ENCODE peak calls at places on chromosome 22, in seven cellular contexts. F is ovary; P is fibroblast of lung; C is CD4-positive, CD25-positive, alpha-beta regulatory T cell; O is CD8-positive, alpha-beta memory T cell; W is right lobe of liver; U is cardiac muscle cell. A is an unnamed sample. For H3K36me3, the result is how much of the 10 kb centered on the place peaks cover.

GRCh38 chr22:17095538-17095937 is 10.7 kb downstream of the IL17RA start:
- DNase-seq in U (peak), O (no peak), W (no peak), F (no peak), P (no peak), C (no peak), A (no peak)

GRCh38 chr22:19598054-19598855 is 74.0 kb upstream of the CLDN5 start:
- DNase-seq in F (no peak), O (no peak), W (peak), P (no peak), U (no peak), C (peak), A (no peak)

GRCh38 chr22:20455709-20456063 is 18.1 kb upstream of the SCARF2 start:
- DNase-seq in O (no peak), U (no peak), W (no peak), P (peak), C (no peak), F (no peak), A (no peak)

GRCh38 chr22:36612458-36612857 is 83.5 kb upstream of the EIF3D start:
- DNase-seq in C (no peak), U (no peak), P (peak), W (no peak), O (no peak), F (no peak), A (no peak)

GRCh38 chr22:20110359-20110985 is 5.4 kb upstream of the RANBP1 start:
- DNase-seq in C (no peak), F (no peak), P (no peak), O (no peak), W (no peak), U (no peak), A (no peak)

GRCh38 chr22:19168088-19168890 is 10.2 kb downstream of the SLC25A1 start:
- DNase-seq in U (no peak), O (no peak), P (no peak), W (peak), F (no peak), C (no peak), A (no peak)

GRCh38 chr22:50301581-50301991 is 5.9 kb downstream of the PLXNB2 start:
- DNase-seq in U (no peak), O (no peak), C (no peak), F (no peak), P (no peak), W (no peak), A (no peak)

GRCh38 chr22:37208401-37209139 is 3.7 kb downstream of the SSTR3 start:
- DNase-seq in P (no peak), W (no peak), F (no peak), C (no peak), U (no peak), O (no peak), A (no peak)

GRCh38 chr22:49993649-49994360 is 18.8 kb downstream of the IL17REL start:
- DNase-seq in W (peak), F (no peak), O (no peak), U (no peak), P (no peak), C (no peak), A (peak)

GRCh38 chr22:43378011-43378704 is 33.7 kb upstream of the MPPED1 start:
- DNase-seq in U (peak), W (peak), C (no peak), F (peak), P (peak), O (no peak), A (no peak)

GRCh38 chr22:49116021-49116420 is 711.7 kb downstream of the BRD1 start:
- DNase-seq in P (no peak), F (no peak), U (no peak), O (no peak), W (no peak), C (no peak), A (no peak)

GRCh38 chr22:16922076-16922475 is 85.9 kb downstream of the GAB4 start:
- DNase-seq in U (no peak), P (no peak), O (no peak), F (no peak), C (no peak), W (no peak), A (no peak)

GRCh38 chr22:17910561-17911311 is 113.6 kb downstream of the MICAL3 start:
- DNase-seq in P (peak), U (peak), O (no peak), F (peak), C (no peak), W (no peak), A (peak)

GRCh38 chr22:33337524-33337923 is 279.3 kb upstream of the SYN3 start:
- DNase-seq in C (no peak), P (no peak), F (no peak), O (no peak), U (no peak), W (peak), A (no peak)

GRCh38 chr22:17647996-17648395 is 9.4 kb downstream of the BCL2L13 start:
- DNase-seq in F (no peak), U (no peak), W (no peak), O (no peak), C (no peak), P (no peak), A (no peak)

GRCh38 chr22:19382240-19382639 is 49.3 kb downstream of the HIRA start:
- DNase-seq in P (no peak), F (no peak), C (no peak), U (no peak), O (no peak), W (no peak), A (no peak)

GRCh38 chr22:43053176-43053575 is 36.0 kb downstream of the TTLL1 start:
- DNase-seq in O (no peak), C (no peak), F (no peak), U (no peak), W (no peak), P (no peak), A (no peak)

GRCh38 chr22:26756675-26757293 is 99.4 kb downstream of the MIAT start:
- DNase-seq in U (peak), P (peak), F (peak), W (peak), O (peak), C (peak), A (peak)

GRCh38 chr22:40613025-40613424 is 23.5 kb downstream of the MRTFA start:
- DNase-seq in F (no peak), O (no peak), W (no peak), U (no peak), C (no peak), P (no peak), A (no peak)

GRCh38 chr22:28349114-28349513 is 330.5 kb downstream of the TTC28 start:
- DNase-seq in O (no peak), U (no peak), P (no peak), F (no peak), C (no peak), W (no peak), A (no peak)

GRCh38 chr22:28348613-28349012 is 331.0 kb downstream of the TTC28 start:
- DNase-seq in O (no peak), U (no peak), W (no peak), F (no peak), C (no peak), P (no peak), A (no peak)

GRCh38 chr22:28346308-28346707 is 333.3 kb downstream of the TTC28 start:
- DNase-seq in C (no peak), P (no peak), F (no peak), U (no peak), W (no peak), O (no peak), A (no peak)

DNA sequence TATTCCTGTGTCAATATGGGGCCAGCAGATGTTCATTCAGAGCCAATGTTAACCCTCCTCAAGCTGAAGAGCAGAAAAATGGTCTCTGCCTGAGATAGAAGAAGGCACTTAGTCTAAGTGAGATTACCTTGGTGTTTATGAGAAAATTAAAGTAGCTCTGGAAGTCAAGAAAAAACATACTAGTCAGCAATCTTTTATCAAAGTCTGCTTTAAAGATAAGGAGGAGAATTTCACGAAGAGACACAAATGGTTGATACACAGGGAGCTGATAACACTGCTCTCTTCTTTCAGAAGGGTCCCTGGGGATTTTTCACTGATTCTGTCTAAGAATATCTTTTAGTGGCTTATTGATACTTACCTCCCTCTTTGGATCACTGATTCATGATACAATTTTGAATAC is 328.1 kb downstream of the TTC28 start:
- DNase-seq in P (no peak), W (no peak), C (no peak), F (no peak), O (no peak), U (no peak), A (no peak)
- H3K4me3 ChIP-seq in P (no peak), W (no peak), C (no peak), F (no peak), O (no peak), U (no peak), A (no peak)

DNA sequence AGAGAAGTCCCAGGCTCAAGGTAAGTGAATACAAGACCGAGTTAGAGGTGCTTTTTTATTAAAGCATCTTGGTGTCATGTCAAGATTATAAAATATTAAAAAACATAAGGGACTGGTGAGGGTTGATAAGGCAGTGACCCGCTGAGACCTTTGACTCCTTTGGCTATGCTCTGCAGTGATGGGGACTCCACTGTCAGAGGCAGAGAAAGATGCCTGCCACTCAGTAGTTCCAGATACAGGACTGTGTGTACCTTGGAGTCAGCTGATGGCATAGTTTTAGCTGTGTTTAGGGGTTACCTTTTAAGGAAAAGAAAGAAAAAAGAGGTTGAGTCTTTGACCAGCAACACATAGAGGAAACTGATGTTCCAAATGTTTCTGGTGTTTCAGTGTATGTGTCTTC is 40.8 kb downstream of the SHISA8 start:
- DNase-seq in U (no peak), C (no peak), P (no peak), F (no peak), W (no peak), O (no peak), A (no peak)
- H3K36me3 ChIP-seq in U (half or more), C (half or more), P (under half), F (under half), W (under half), O (under half), A (half or more)

GRCh38 chr22:46734830-46735453 is 3.1 kb downstream of the CERK start:
- DNase-seq in C (peak), O (peak), F (no peak), P (no peak), W (no peak), U (no peak), A (no peak)

GRCh38 chr22:46737976-46738641 is at the start of gene CERK:
- DNase-seq in O (peak), W (peak), F (peak), U (peak), C (peak), P (peak), A (peak)

GRCh38 chr22:46737105-46737975 is 712 bp downstream of the CERK start:
- DNase-seq in F (peak), U (peak), W (no peak), C (peak), O (peak), P (peak), A (no peak)

GRCh38 chr22:46735747-46736608 is 2.1 kb downstream of the CERK start:
- DNase-seq in F (no peak), C (no peak), P (peak), U (no peak), W (no peak), O (no peak), A (no peak)

GRCh38 chr22:46736705-46737104 is 1.3 kb downstream of the CERK start:
- DNase-seq in O (no peak), W (no peak), U (no peak), F (no peak), C (no peak), P (no peak), A (no peak)
- H3K4me3 ChIP-seq in O (peak), W (peak), U (peak), F (peak), C (peak), P (peak), A (peak)

GRCh38 chr22:38427465-38427864 is 27.5 kb downstream of the KCNJ4 start:
- DNase-seq in U (no peak), F (no peak), P (no peak), C (no peak), W (no peak), O (no peak), A (no peak)

GRCh38 chr22:38427940-38428339 is 27.1 kb downstream of the KCNJ4 start:
- DNase-seq in U (no peak), W (no peak), P (no peak), F (no peak), O (no peak), C (no peak), A (no peak)

GRCh38 chr22:38429460-38430128 is 25.4 kb downstream of the KCNJ4 start:
- DNase-seq in F (no peak), O (no peak), U (no peak), P (no peak), W (no peak), C (no peak), A (no peak)

GRCh38 chr22:38426628-38427027 is 28.4 kb downstream of the KCNJ4 start:
- DNase-seq in P (no peak), U (no peak), W (no peak), C (no peak), O (no peak), F (no peak), A (no peak)

GRCh38 chr22:38428714-38429113 is 26.3 kb downstream of the KCNJ4 start:
- DNase-seq in F (no peak), U (no peak), P (no peak), O (no peak), W (no peak), C (no peak), A (no peak)
- H3K36me3 ChIP-seq in F (under half), U (under half), P (under half), O (under half), W (under half), C (under half), A (under half)

GRCh38 chr22:29306175-29306829 is at the start of gene GAS2L1:
- DNase-seq in O (peak), F (peak), W (peak), C (no peak), P (peak), U (peak), A (peak)
- H3K4me3 ChIP-seq in O (peak), F (peak), W (peak), C (no peak), P (peak), U (peak), A (peak)

DNA sequence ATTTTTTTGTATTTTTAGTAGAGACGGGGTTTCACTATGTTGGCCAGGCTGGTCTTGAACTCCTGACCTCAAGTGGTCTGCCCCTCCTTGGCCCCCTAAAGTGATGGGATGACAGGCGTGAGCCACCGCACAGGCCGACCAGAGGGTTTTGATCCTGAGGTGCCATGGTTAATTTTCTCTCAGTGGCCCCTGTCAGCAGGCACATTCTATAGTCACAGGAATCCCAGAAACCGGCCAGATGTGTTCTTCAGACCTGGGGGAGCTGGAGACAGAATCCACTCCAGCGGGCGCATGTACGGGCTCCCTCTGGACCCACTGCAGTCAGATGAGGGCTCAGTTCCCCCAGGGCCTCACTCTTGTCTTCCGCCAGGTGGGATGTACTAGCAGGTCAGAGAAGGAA is 17.0 kb downstream of the IGLL1 start:
- DNase-seq in O (no peak), F (no peak), P (no peak), U (no peak), C (no peak), W (no peak), A (no peak)
- H3K36me3 ChIP-seq in O (under half), F (under half), P (under half), U (under half), C (under half), W (under half), A (under half)

GRCh38 chr22:44669725-44670027 is 32.3 kb upstream of the PRR5 start:
- DNase-seq in U (peak), P (no peak), W (no peak), F (no peak), C (no peak), O (no peak), A (no peak)
- H3K4me3 ChIP-seq in U (no peak), P (peak), W (no peak), F (no peak), C (peak), O (peak), A (peak)

GRCh38 chr22:12601870-12602779 is 2925.9 kb upstream of the OR11H1 start:
- DNase-seq in F (peak), U (no peak), O (peak), W (peak), P (no peak), C (no peak), A (no peak)
- H3K36me3 ChIP-seq in F (under half), U (under half), O (under half), W (under half), P (under half), C (under half), A (under half)

GRCh38 chr22:45968751-45969413 is 8.1 kb downstream of the WNT7B start:
- DNase-seq in U (no peak), C (no peak), P (peak), W (no peak), F (no peak), O (no peak), A (no peak)
- H3K4me3 ChIP-seq in U (no peak), C (no peak), P (no peak), W (no peak), F (no peak), O (no peak), A (no peak)

DNA sequence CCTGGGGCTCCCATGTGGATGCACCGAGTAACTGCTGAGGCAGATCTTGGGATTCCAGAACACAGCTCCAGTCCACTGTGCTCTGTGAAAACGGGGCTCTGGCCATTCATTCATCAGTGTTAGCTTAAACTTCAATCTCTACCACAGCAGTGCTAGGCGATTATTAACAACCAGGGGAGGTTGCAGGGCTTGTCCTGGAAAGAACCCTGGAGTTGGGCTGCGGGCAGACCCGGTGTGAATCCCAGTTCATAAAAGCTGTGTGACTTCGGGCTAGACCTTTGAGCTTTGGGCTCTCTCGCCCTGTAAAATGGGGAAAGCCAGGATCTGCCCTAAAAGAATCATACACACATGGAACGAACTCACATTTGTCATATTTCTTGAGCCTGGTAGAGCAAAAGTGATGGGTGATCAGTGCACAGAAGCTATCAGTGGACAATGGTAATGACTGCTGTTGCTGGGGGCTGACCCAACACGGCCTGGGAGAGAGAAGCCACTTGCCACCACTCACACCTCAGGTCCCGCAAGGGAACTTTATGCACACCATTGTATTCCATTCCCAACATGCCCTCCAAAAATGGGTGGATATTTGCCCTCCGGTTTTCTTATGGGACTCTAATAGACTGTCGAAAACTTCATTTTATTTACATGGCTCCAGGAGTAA is 15.6 kb upstream of the CRYBB3 start:
- DNase-seq in O (no peak), W (peak), P (no peak), F (no peak), U (no peak), C (no peak), A (no peak)
- H3K36me3 ChIP-seq in O (under half), W (under half), P (under half), F (under half), U (under half), C (under half), A (half or more)